ENCODE peak calls at places on chromosomes 12 and 14, in nine cellular contexts. T, A, O, Q, M, V, C, B and R are unnamed samples.

GRCh38 chr12:124964836-124965462 is 24.0 kb downstream of the DHX37 start:
- DNase-seq in Q (no peak), T (no peak), B (no peak), O (no peak), V (no peak), C (no peak), A (no peak), M (no peak), R (peak; percentile 69)

GRCh38 chr12:60842166-60842565 is 1246.3 kb downstream of the SLC16A7 start:
- DNase-seq in Q (no peak), B (no peak), C (no peak), O (no peak), A (no peak), T (no peak), V (no peak), M (no peak), R (no peak)

GRCh38 chr12:16246264-16246663 is 31.2 kb downstream of the SLC15A5 start:
- DNase-seq in O (peak; percentile 46), T (no peak), C (peak; percentile 5), Q (no peak), V (no peak), B (no peak), M (no peak), A (no peak), R (no peak)

GRCh38 chr14:50806241-50806933 is 24.6 kb downstream of the NIN start:
- DNase-seq in B (no peak), A (no peak), M (no peak), O (no peak), V (no peak), C (no peak), T (no peak), Q (no peak), R (no peak)

GRCh38 chr14:72000907-72001306 is 68.7 kb downstream of the RGS6 start:
- DNase-seq in A (no peak), V (peak; percentile 68), B (no peak), Q (no peak), T (no peak), O (no peak), C (no peak), M (no peak), R (peak; percentile 76)

GRCh38 chr12:32868885-32869284 is 27.7 kb downstream of the PKP2 start:
- DNase-seq in O (no peak), M (no peak), V (no peak), B (no peak), Q (no peak), C (no peak), T (no peak), A (no peak), R (no peak)

GRCh38 chr12:53596920-53597363 is 29.2 kb downstream of the ATF7 start:
- DNase-seq in O (no peak), C (no peak), A (peak; percentile 68), M (no peak), Q (no peak), T (no peak), B (peak; percentile 70), V (no peak), R (no peak)

GRCh38 chr12:124832856-124833255 is 30.8 kb downstream of the SCARB1 start:
- DNase-seq in B (no peak), T (no peak), M (no peak), Q (no peak), V (no peak), O (no peak), A (no peak), C (no peak), R (no peak)

GRCh38 chr14:96136361-96136760 is 68.3 kb upstream of the BDKRB2 start:
- DNase-seq in A (peak; percentile 84), V (no peak), Q (no peak), M (no peak), T (no peak), C (peak; percentile 55), O (peak; percentile 64), B (peak; percentile 89), R (no peak)

DNA sequence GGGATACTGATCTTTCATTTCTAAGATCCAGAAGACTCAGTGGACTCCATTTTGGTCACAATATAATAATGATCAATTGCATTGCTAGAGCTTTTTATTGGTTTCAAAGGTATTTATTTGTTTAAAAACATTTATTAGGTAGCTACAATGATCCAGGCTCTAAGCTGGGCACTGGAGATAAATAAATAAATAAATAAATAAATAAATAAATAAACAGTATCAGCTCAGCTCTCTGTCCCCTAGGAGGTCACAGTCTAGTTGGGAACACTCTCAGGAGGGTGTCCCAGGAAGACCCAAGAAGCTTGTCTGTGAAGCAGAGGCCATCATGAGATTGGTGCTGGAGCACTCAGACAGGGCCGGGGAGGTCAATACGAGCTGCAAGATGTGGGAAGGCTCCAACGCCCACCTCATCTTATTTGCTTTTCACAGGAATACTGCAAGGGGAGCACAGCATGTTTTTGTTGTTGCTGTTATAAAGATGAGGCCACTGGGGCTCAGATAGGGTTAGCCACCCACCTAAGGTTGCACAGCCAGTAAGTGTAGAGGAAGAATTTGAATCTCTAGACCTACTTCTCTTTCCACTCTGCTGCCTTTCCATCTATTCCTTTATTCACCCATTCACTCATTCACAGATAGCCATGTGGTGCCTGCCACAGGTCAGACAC is 15.5 kb downstream of the ASB2 start:
- DNase-seq in B (no peak), A (no peak), M (no peak), T (no peak), V (no peak), Q (no peak), O (no peak), C (no peak), R (no peak)
- H3K27ac ChIP-seq in B (no peak overlapping the region), A (peak overlapping the region; percentile 38), M (peak overlapping the region; percentile 77), T (no peak overlapping the region), V (peak overlapping the region; percentile 98), Q (no peak overlapping the region), O (peak overlapping the region; percentile 87), C (no peak overlapping the region), R (no peak overlapping the region)

GRCh38 chr12:52050116-52050770 is 999 bp upstream of the NR4A1 start:
- DNase-seq in T (no peak), V (no peak), A (peak; percentile 70), M (peak; percentile 59), O (peak; percentile 14), Q (no peak), B (no peak), C (no peak), R (peak; percentile 91)
- H3K27ac ChIP-seq in T (peak overlapping the region; percentile 91), V (peak overlapping the region; percentile 93), A (peak overlapping the region; percentile 97), M (peak overlapping the region; percentile 95), O (peak overlapping the region; percentile 51), Q (peak overlapping the region; percentile 71), B (peak overlapping the region; percentile 99), C (peak overlapping the region; percentile 76), R (peak overlapping the region; percentile 94)

GRCh38 chr12:117427176-117427575 is 65.8 kb upstream of the NOS1 start:
- DNase-seq in C (no peak), M (no peak), O (no peak), A (no peak), V (no peak), Q (peak; percentile 29), T (no peak), B (no peak), R (no peak)

GRCh38 chr12:117433878-117434277 is 72.5 kb upstream of the NOS1 start:
- DNase-seq in A (no peak), T (no peak), M (no peak), V (no peak), B (no peak), C (no peak), Q (no peak), O (no peak), R (no peak)

DNA sequence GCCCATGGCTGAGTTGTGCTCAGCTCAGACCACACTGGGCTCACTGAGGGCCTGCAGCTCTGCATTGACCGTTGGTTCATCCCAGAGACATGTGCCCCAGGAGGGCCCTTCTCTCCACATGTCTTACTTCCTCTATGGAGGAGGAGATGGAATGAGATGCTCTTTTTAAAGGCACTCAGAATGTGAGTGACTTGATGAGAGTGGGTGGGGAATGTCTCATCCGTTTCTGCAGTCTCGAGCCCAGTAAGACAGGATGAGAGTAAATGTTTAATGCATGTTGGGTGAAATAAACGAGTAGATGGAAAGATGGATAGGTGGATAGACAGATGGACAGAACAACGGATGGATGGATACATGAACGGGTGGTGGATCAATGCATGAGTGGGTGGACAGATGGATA is 68.8 kb upstream of the NOS1 start:
- DNase-seq in B (no peak), Q (no peak), M (no peak), A (no peak), T (no peak), O (no peak), C (no peak), V (no peak), R (no peak)
- H3K27ac ChIP-seq in B (no peak overlapping the region), Q (no peak overlapping the region), M (no peak overlapping the region), A (no peak overlapping the region), T (no peak overlapping the region), O (no peak overlapping the region), C (no peak overlapping the region), V (no peak overlapping the region), R (no peak overlapping the region)

DNA sequence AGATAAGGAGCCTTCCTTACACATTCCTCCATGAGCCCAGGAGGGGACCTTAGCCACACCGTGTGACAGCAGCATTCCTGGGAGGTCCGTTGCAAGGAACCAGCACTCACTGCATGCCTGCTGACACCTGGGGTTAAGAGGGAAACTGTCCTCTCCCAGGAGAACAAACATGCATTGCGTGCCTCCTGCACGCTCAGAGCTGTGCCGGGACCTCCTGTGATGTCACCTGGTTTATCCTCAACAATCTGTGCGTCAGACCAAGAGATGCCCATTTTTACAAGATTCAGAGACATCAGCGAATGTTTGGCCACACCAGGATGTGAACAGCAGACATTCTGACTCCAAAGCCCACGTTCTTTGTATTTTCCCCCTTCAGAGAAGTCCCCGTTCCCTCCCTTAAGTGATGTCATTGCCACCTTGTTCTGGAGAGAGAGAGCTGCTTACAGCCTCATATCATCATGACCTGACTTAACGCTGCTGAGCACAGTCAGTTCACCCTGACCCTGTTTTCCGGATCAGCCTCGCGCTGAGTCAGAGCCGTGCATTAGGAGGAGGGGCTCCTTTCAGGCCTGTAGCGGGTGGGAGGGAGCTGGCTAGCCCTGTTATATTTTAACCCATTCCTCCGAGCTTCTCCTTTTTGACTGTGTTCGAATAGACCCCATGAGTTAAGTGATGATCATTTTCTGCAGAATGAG is 36.2 kb downstream of the TMEM120B start:
- DNase-seq in B (peak; percentile 89), T (peak; percentile 5), Q (no peak), A (peak; percentile 88), O (no peak), V (no peak), M (no peak), C (no peak), R (no peak)
- H3K27ac ChIP-seq in B (peak overlapping the region; percentile 88), T (no peak overlapping the region), Q (peak overlapping the region; percentile 57), A (peak overlapping the region; percentile 35), O (no peak overlapping the region), V (peak overlapping the region; percentile 38), M (no peak overlapping the region), C (peak overlapping the region; percentile 62), R (peak overlapping the region; percentile 29)

GRCh38 chr14:93056166-93056839 is 59.4 kb downstream of the ITPK1 start:
- DNase-seq in A (no peak), T (no peak), O (no peak), B (no peak), C (no peak), Q (no peak), M (no peak), V (no peak), R (no peak)
- H3K27ac ChIP-seq in A (no peak overlapping the region), T (no peak overlapping the region), O (no peak overlapping the region), B (no peak overlapping the region), C (peak overlapping the region; percentile 59), Q (no peak overlapping the region), M (no peak overlapping the region), V (no peak overlapping the region), R (peak overlapping the region; percentile 53)

GRCh38 chr14:37583358-37584210 is 11.5 kb downstream of the FOXA1 start:
- DNase-seq in A (no peak), V (no peak), Q (no peak), B (no peak), C (no peak), M (no peak), T (no peak), O (no peak), R (no peak)
- H3K27ac ChIP-seq in A (no peak overlapping the region), V (no peak overlapping the region), Q (no peak overlapping the region), B (no peak overlapping the region), C (no peak overlapping the region), M (no peak overlapping the region), T (no peak overlapping the region), O (no peak overlapping the region), R (no peak overlapping the region)